ENCODE peak calls at places on chromosome 5, in eight cellular contexts. B is T follicular helper cell; N is NCI-H1092 treated with DMSO at 0.1 percent for 48 hours; K is activated T-cell treated with anti-CD3 and anti-CD28 coated beads, Interleukin-2, amount 50 U/mL, for 4 hours; C is HuH-7.5; G is neuronal stem cell; S is activated CD8-positive, alpha-beta T cell treated with anti-CD3 and anti-CD28 coated beads, Interleukin-2, amount 10 ng/mL, durations not matched to agents 7 days and 5 days; Q is sigmoid colon. T is an unnamed sample.

GRCh38 chr5:43802119-43802518 is 199.1 kb downstream of the NNT start:
- DNase-seq in N (no peak), G (no peak), S (no peak), B (no peak), Q (no peak), C (no peak), K (no peak), T (no peak)

GRCh38 chr5:40681351-40682311 is 1.9 kb downstream of the PTGER4 start:
- DNase-seq in K (peak; percentile 43), N (no peak), G (no peak), B (no peak), C (peak; percentile 17), S (peak; percentile 54), Q (peak; percentile 69), T (no peak)

GRCh38 chr5:10866913-10867312 is 105.9 kb upstream of the DAP start:
- DNase-seq in B (no peak), Q (no peak), G (no peak), C (no peak), S (no peak), N (no peak), K (no peak), T (no peak)

GRCh38 chr5:179186801-179187200 is 126.6 kb downstream of the ZNF354C start:
- DNase-seq in G (no peak), S (no peak), N (no peak), B (no peak), K (no peak), C (no peak), Q (no peak), T (no peak)

GRCh38 chr5:96615223-96615622 is 47.0 kb upstream of the CAST start:
- DNase-seq in K (no peak), Q (no peak), G (no peak), S (no peak), C (no peak), N (no peak), B (no peak), T (no peak)

GRCh38 chr5:137660349-137660817 is 75.5 kb downstream of the KLHL3 start:
- DNase-seq in C (peak; percentile 39), B (peak; percentile 55), S (peak; percentile 87), Q (peak; percentile 67), G (peak; percentile 66), N (peak; percentile 41), K (peak; percentile 70), T (peak; percentile 52)

GRCh38 chr5:179371681-179372675 is 26.7 kb upstream of the ADAMTS2 start:
- DNase-seq in C (no peak), S (no peak), Q (peak; percentile 48), N (peak; percentile 87), K (no peak), G (no peak), B (no peak), T (no peak)

GRCh38 chr5:6905883-6906282 is 192.7 kb downstream of the TENT4A start:
- DNase-seq in S (no peak), K (no peak), C (no peak), Q (no peak), G (no peak), N (no peak), B (no peak), T (no peak)

GRCh38 chr5:181160144-181160754 is 12.9 kb downstream of the OR2V2 start:
- DNase-seq in N (peak; percentile 2), S (peak; percentile 79), Q (peak; percentile 83), G (peak; percentile 61), B (peak; percentile 80), C (peak; percentile 46), K (peak; percentile 75), T (peak; percentile 94)

GRCh38 chr5:108084105-108084504 is 297.8 kb downstream of the FBXL17 start:
- DNase-seq in K (no peak), G (no peak), S (no peak), Q (no peak), N (no peak), C (no peak), B (no peak), T (no peak)

GRCh38 chr5:156913719-156914370 is 49.2 kb downstream of the TIMD4 start:
- DNase-seq in N (peak; percentile 95), C (no peak), B (no peak), G (no peak), S (peak; percentile 64), Q (no peak), K (no peak), T (no peak)

GRCh38 chr5:66329078-66329477 is 185.0 kb downstream of the SREK1 start:
- DNase-seq in Q (no peak), B (no peak), K (no peak), S (no peak), C (no peak), G (no peak), N (no peak), T (no peak)

GRCh38 chr5:119420173-119420572 is 32.1 kb upstream of the HSD17B4 start:
- DNase-seq in C (no peak), S (no peak), K (no peak), Q (no peak), B (no peak), N (no peak), G (no peak), T (no peak)

GRCh38 chr5:132273631-132274030 is 16.1 kb downstream of the PDLIM4 start:
- DNase-seq in B (no peak), C (no peak), S (no peak), N (no peak), K (no peak), G (no peak), Q (no peak), T (no peak)

GRCh38 chr5:159571501-159572244 is 241.4 kb upstream of the IL12B start:
- DNase-seq in C (no peak), K (no peak), S (no peak), N (peak; percentile 34), B (no peak), G (no peak), Q (no peak), T (no peak)

GRCh38 chr5:143177263-143177994 is 226.1 kb downstream of the NR3C1 start:
- DNase-seq in K (no peak), N (peak; percentile 91), Q (no peak), C (no peak), S (no peak), B (no peak), G (no peak), T (no peak)

GRCh38 chr5:168530751-168531150 is 1.6 kb downstream of the FBLL1 start:
- DNase-seq in C (no peak), K (no peak), S (no peak), N (no peak), G (no peak), Q (no peak), B (no peak), T (no peak)

GRCh38 chr5:120146787-120147186 is 317.3 kb upstream of the PRR16 start:
- DNase-seq in S (no peak), G (no peak), N (no peak), B (no peak), C (no peak), Q (no peak), K (no peak), T (no peak)

GRCh38 chr5:180313677-180314076 is 21.8 kb upstream of the MAPK9 start:
- DNase-seq in G (no peak), Q (no peak), S (peak; percentile 45), K (no peak), C (peak; percentile 87), B (peak; percentile 39), N (peak; percentile 87), T (peak; percentile 52)

GRCh38 chr5:137075163-137075970 is 423.8 kb downstream of the SPOCK1 start:
- DNase-seq in G (peak; percentile 39), K (no peak), C (peak; percentile 66), S (peak; percentile 26), N (peak; percentile 52), Q (no peak), B (no peak), T (peak; percentile 83)

GRCh38 chr5:59034498-59035186 is 451.8 kb downstream of the RAB3C start:
- DNase-seq in B (peak; percentile 4), S (peak; percentile 52), G (no peak), K (no peak), N (peak; percentile 28), C (no peak), Q (no peak), T (no peak)

GRCh38 chr5:93461751-93462150 is 119.3 kb downstream of the NR2F1-AS1 start:
- DNase-seq in B (no peak), Q (no peak), S (no peak), N (no peak), C (no peak), G (no peak), K (no peak), T (no peak)

GRCh38 chr5:121981254-121981653 is 19.5 kb downstream of the SRFBP1 start:
- DNase-seq in G (no peak), C (no peak), S (no peak), Q (no peak), B (no peak), K (no peak), N (no peak), T (no peak)

GRCh38 chr5:98905857-98906688 is 22.7 kb downstream of the CHD1 start:
- DNase-seq in S (no peak), C (no peak), K (no peak), N (no peak), B (no peak), Q (no peak), G (peak; percentile 17), T (peak; percentile 56)

GRCh38 chr5:157828031-157828948 is 30.7 kb downstream of the CLINT1 start:
- DNase-seq in G (no peak), Q (no peak), K (no peak), S (no peak), N (no peak), C (no peak), B (no peak), T (no peak)

GRCh38 chr5:142446131-142446959 is 121.5 kb upstream of the SPRY4 start:
- DNase-seq in G (no peak), S (no peak), K (no peak), C (no peak), N (no peak), B (no peak), Q (no peak), T (peak; percentile 83)

GRCh38 chr5:11801061-11801460 is 103.2 kb downstream of the CTNND2 start:
- DNase-seq in G (no peak), Q (no peak), N (no peak), K (no peak), B (no peak), S (no peak), C (no peak), T (no peak)

GRCh38 chr5:118314936-118315335 is 673.4 kb downstream of the DTWD2 start:
- DNase-seq in C (no peak), S (no peak), G (no peak), N (no peak), K (no peak), Q (no peak), B (no peak), T (no peak)

GRCh38 chr5:57032151-57032551 is 80.2 kb upstream of the MIER3 start:
- DNase-seq in G (no peak), N (no peak), S (no peak), K (no peak), Q (no peak), C (no peak), B (no peak), T (no peak)

GRCh38 chr5:177335043-177335700 is 16.3 kb downstream of the LMAN2 start:
- DNase-seq in G (no peak), K (no peak), C (no peak), B (no peak), Q (no peak), S (no peak), N (no peak), T (no peak)

GRCh38 chr5:106134549-106134948 is 1536.2 kb downstream of the EFNA5 start:
- DNase-seq in Q (no peak), K (no peak), G (no peak), N (no peak), S (no peak), B (no peak), C (no peak), T (no peak)

GRCh38 chr5:98902733-98903132 is 26.1 kb downstream of the CHD1 start:
- DNase-seq in C (no peak), K (no peak), N (no peak), S (no peak), Q (no peak), B (no peak), G (no peak), T (no peak)

GRCh38 chr5:7897014-7897600 is 28.2 kb downstream of the MTRR start:
- DNase-seq in B (no peak), K (peak; percentile 17), G (no peak), Q (no peak), C (no peak), S (peak; percentile 30), N (peak; percentile 7), T (peak; percentile 61)

GRCh38 chr5:127320032-127320945 is 29.7 kb downstream of the MEGF10 start:
- DNase-seq in S (peak; percentile 27), G (no peak), N (no peak), B (no peak), K (no peak), Q (no peak), C (no peak), T (no peak)